ENCODE peak calls at places on chromosome 6, in seven cellular contexts. K, T, R, L, W, N and E are unnamed samples.

GRCh38 chr6:23021487-23021886 is 452.1 kb downstream of the HDGFL1 start:
- DNase-seq in K (no peak), T (no peak), R (no peak), L (no peak), W (no peak), N (no peak), E (no peak)

GRCh38 chr6:31920803-31921202 is 6.7 kb upstream of the C2 start:
- DNase-seq in K (no peak), T (no peak), R (no peak), L (no peak), W (no peak), N (no peak), E (no peak)

GRCh38 chr6:165728196-165728595 is 65.2 kb upstream of the PDE10A start:
- DNase-seq in K (no peak), T (no peak), R (no peak), L (no peak), W (no peak), N (no peak), E (no peak)

GRCh38 chr6:14228571-14228970 is 111.0 kb downstream of the CD83 start:
- DNase-seq in K (no peak), T (no peak), R (peak; percentile 12), L (no peak), W (peak; percentile 16), N (no peak), E (peak; percentile 2)

GRCh38 chr6:33987531-33988021 is 158.3 kb downstream of the GRM4 start:
- DNase-seq in K (no peak), T (peak; percentile 40), R (no peak), L (no peak), W (no peak), N (no peak), E (no peak)

GRCh38 chr6:159988983-159989454 is 20.1 kb downstream of the IGF2R start:
- DNase-seq in K (no peak), T (no peak), R (no peak), L (no peak), W (no peak), N (no peak), E (no peak)

GRCh38 chr6:33178755-33179475 is 13.4 kb downstream of the COL11A2 start:
- DNase-seq in K (no peak), T (no peak), R (no peak), L (no peak), W (no peak), N (no peak), E (no peak)

GRCh38 chr6:9399916-9400315 is 964.6 kb upstream of the SLC35B3 start:
- DNase-seq in K (no peak), T (no peak), R (no peak), L (no peak), W (no peak), N (no peak), E (no peak)

GRCh38 chr6:22227824-22228610 is 68.8 kb downstream of the PRL start:
- DNase-seq in K (no peak), T (no peak), R (no peak), L (no peak), W (no peak), N (no peak), E (no peak)

GRCh38 chr6:10418862-10419748 is 4.2 kb upstream of the TFAP2A start:
- DNase-seq in K (peak; percentile 86), T (no peak), R (no peak), L (no peak), W (no peak), N (no peak), E (no peak)

GRCh38 chr6:57013501-57013900 is 33.0 kb upstream of the KIAA1586 start:
- DNase-seq in K (no peak), T (no peak), R (no peak), L (no peak), W (no peak), N (no peak), E (peak; percentile 7)

GRCh38 chr6:1917628-1918371 is 308.1 kb downstream of the FOXC1 start:
- DNase-seq in K (no peak), T (no peak), R (peak; percentile 8), L (peak; percentile 4), W (no peak), N (no peak), E (no peak)

GRCh38 chr6:87426789-87427188 is 19.0 kb downstream of the CFAP206 start:
- DNase-seq in K (no peak), T (no peak), R (no peak), L (no peak), W (no peak), N (no peak), E (no peak)